ENCODE peak calls at places on chromosomes 7 and 10, in nine cellular contexts. O is LoVo; Q is AG08396; J is sciatic nerve; S is COR-L47; K is lower lobe of right lung; E is CD8-positive, alpha-beta memory T cell; V is endodermal cell; A is ELR. C is an unnamed sample.

GRCh38 chr7:42790196-42790595 is 121.7 kb downstream of the C7orf25 start:
- DNase-seq in E (no peak), O (no peak), S (no peak), K (no peak), Q (no peak), V (no peak), J (no peak), A (peak), C (no peak)

GRCh38 chr10:8040651-8041050 is 13.8 kb upstream of the GATA3 start:
- DNase-seq in O (no peak), V (no peak), K (no peak), E (no peak), Q (no peak), S (no peak), A (no peak), J (no peak), C (no peak)

GRCh38 chr7:2063562-2064360 is 169.0 kb downstream of the MAD1L1 start:
- DNase-seq in A (peak), O (peak), J (no peak), E (no peak), V (no peak), S (peak), K (peak), Q (no peak), C (no peak)

GRCh38 chr7:18087687-18088078 is 60.0 kb upstream of the PRPS1L1 start:
- DNase-seq in S (peak), K (no peak), V (peak), A (no peak), O (no peak), Q (no peak), E (no peak), J (no peak), C (no peak)

GRCh38 chr7:21939136-21939857 is 6.4 kb downstream of the CDCA7L start:
- DNase-seq in K (no peak), E (no peak), O (no peak), A (no peak), S (no peak), Q (no peak), J (no peak), V (no peak), C (no peak)

GRCh38 chr7:48528689-48529088 is 357.4 kb downstream of the ABCA13 start:
- DNase-seq in O (no peak), V (peak), A (no peak), J (no peak), Q (no peak), S (no peak), K (no peak), E (no peak), C (no peak)

GRCh38 chr10:23965880-23966279 is 243.1 kb upstream of the KIAA1217 start:
- DNase-seq in K (no peak), E (no peak), Q (no peak), J (no peak), A (no peak), O (no peak), S (no peak), V (no peak), C (no peak)

GRCh38 chr7:99142727-99143521 is 984 bp downstream of the SMURF1 start:
- DNase-seq in Q (peak), O (peak), J (peak), E (peak), A (peak), K (peak), V (peak), S (peak), C (peak)

GRCh38 chr10:71285180-71285545 is 33.9 kb upstream of the SLC29A3 start:
- DNase-seq in V (peak), A (peak), O (peak), K (no peak), S (no peak), Q (peak), J (no peak), E (no peak), C (no peak)